ENCODE peak calls at places on chromosomes 3 and 15, in four cellular contexts. One of them, this sample, is unnamed.

GRCh38 chr3:184029456-184029950 is 2.0 kb upstream of the HTR3D start:
- DNase-seq in activated CD4-positive, alpha-beta memory T cell treated with anti-CD3 and anti-CD28 coated beads, Interleukin-2, amount 10 ng/mL, durations not matched to agents 7 days and 5 days: no peak
- DNase-seq in RKO: no peak
- DNase-seq in hypothalamus: no peak
- DNase-seq in this sample: no peak

GRCh38 chr3:142586803-142587406 is 8.4 kb upstream of the ATR start:
- DNase-seq in activated CD4-positive, alpha-beta memory T cell treated with anti-CD3 and anti-CD28 coated beads, Interleukin-2, amount 10 ng/mL, durations not matched to agents 7 days and 5 days: no peak
- DNase-seq in RKO: peak
- DNase-seq in hypothalamus: no peak
- DNase-seq in this sample: peak

GRCh38 chr3:111910806-111911205 is 51.7 kb downstream of the PHLDB2 start:
- DNase-seq in activated CD4-positive, alpha-beta memory T cell treated with anti-CD3 and anti-CD28 coated beads, Interleukin-2, amount 10 ng/mL, durations not matched to agents 7 days and 5 days: no peak
- DNase-seq in RKO: no peak
- DNase-seq in hypothalamus: no peak
- DNase-seq in this sample: no peak

GRCh38 chr3:124826703-124827102 is 60.5 kb downstream of the ITGB5 start:
- DNase-seq in activated CD4-positive, alpha-beta memory T cell treated with anti-CD3 and anti-CD28 coated beads, Interleukin-2, amount 10 ng/mL, durations not matched to agents 7 days and 5 days: no peak
- DNase-seq in RKO: peak
- DNase-seq in hypothalamus: no peak
- DNase-seq in this sample: no peak

GRCh38 chr15:81133782-81134461 is at the start of gene CFAP161:
- DNase-seq in activated CD4-positive, alpha-beta memory T cell treated with anti-CD3 and anti-CD28 coated beads, Interleukin-2, amount 10 ng/mL, durations not matched to agents 7 days and 5 days: peak
- DNase-seq in RKO: no peak
- DNase-seq in hypothalamus: peak
- DNase-seq in this sample: peak

GRCh38 chr3:9883676-9884554 is 3.9 kb upstream of the CIDEC start:
- DNase-seq in activated CD4-positive, alpha-beta memory T cell treated with anti-CD3 and anti-CD28 coated beads, Interleukin-2, amount 10 ng/mL, durations not matched to agents 7 days and 5 days: no peak
- DNase-seq in RKO: no peak
- DNase-seq in hypothalamus: no peak
- DNase-seq in this sample: no peak

GRCh38 chr3:47475029-47475569 is 642 bp downstream of the SCAP start:
- DNase-seq in activated CD4-positive, alpha-beta memory T cell treated with anti-CD3 and anti-CD28 coated beads, Interleukin-2, amount 10 ng/mL, durations not matched to agents 7 days and 5 days: no peak
- DNase-seq in RKO: peak
- DNase-seq in hypothalamus: no peak
- DNase-seq in this sample: no peak

GRCh38 chr3:48433472-48434118 is 3.7 kb upstream of the PLXNB1 start:
- DNase-seq in activated CD4-positive, alpha-beta memory T cell treated with anti-CD3 and anti-CD28 coated beads, Interleukin-2, amount 10 ng/mL, durations not matched to agents 7 days and 5 days: no peak
- DNase-seq in RKO: no peak
- DNase-seq in hypothalamus: no peak
- DNase-seq in this sample: no peak

GRCh38 chr3:120985242-120985641 is 77.2 kb downstream of the STXBP5L start:
- DNase-seq in activated CD4-positive, alpha-beta memory T cell treated with anti-CD3 and anti-CD28 coated beads, Interleukin-2, amount 10 ng/mL, durations not matched to agents 7 days and 5 days: no peak
- DNase-seq in RKO: no peak
- DNase-seq in hypothalamus: no peak
- DNase-seq in this sample: no peak

This sample was measured in head of caudate nucleus.